ENCODE peak calls at places on chromosome 14, in ten cellular contexts. B, U, O, M, K, S, Z, X, D and C are unnamed samples.

GRCh38 chr14:37340353-37340752 is 142.6 kb downstream of the MIPOL1 start:
- DNase-seq in K (no peak), S (no peak), U (no peak), Z (no peak), X (no peak), B (no peak), D (no peak), O (no peak), M (no peak), C (no peak)

GRCh38 chr14:99323603-99324185 is 51.7 kb upstream of the BCL11B start:
- DNase-seq in K (no peak), B (no peak), U (no peak), X (no peak), Z (no peak), O (no peak), D (no peak), S (no peak), M (peak), C (no peak)

GRCh38 chr14:38989917-38990546 is 113.0 kb downstream of the SEC23A start:
- DNase-seq in X (no peak), O (no peak), D (no peak), K (no peak), M (no peak), U (no peak), S (no peak), B (no peak), Z (no peak), C (no peak)

GRCh38 chr14:54976316-54976715 is 50.6 kb downstream of the WDHD1 start:
- DNase-seq in O (no peak), Z (no peak), S (peak), D (peak), X (no peak), M (no peak), U (peak), B (no peak), K (no peak), C (no peak)

GRCh38 chr14:23862513-23862912 is 91.1 kb upstream of the DHRS4 start:
- DNase-seq in B (no peak), M (no peak), K (no peak), U (no peak), X (no peak), O (no peak), Z (no peak), S (no peak), D (no peak), C (no peak)

GRCh38 chr14:73403181-73403752 is 55.1 kb downstream of the NUMB start:
- DNase-seq in O (no peak), X (no peak), K (no peak), S (no peak), U (no peak), Z (no peak), D (no peak), M (no peak), B (no peak), C (no peak)

GRCh38 chr14:102862154-102862772 is 60.2 kb upstream of the AMN start:
- DNase-seq in O (no peak), D (no peak), U (no peak), B (no peak), S (no peak), Z (no peak), X (no peak), K (no peak), M (no peak), C (no peak)

GRCh38 chr14:98633380-98633779 is 638.6 kb downstream of the BCL11B start:
- DNase-seq in U (no peak), Z (peak), D (no peak), B (peak), X (no peak), S (no peak), M (peak), K (no peak), O (no peak), C (no peak)

GRCh38 chr14:103204852-103205540 is 81.7 kb downstream of the TNFAIP2 start:
- DNase-seq in Z (no peak), U (no peak), S (no peak), X (no peak), O (no peak), K (no peak), M (no peak), D (peak), B (no peak), C (no peak)

GRCh38 chr14:92676031-92676430 is 72.4 kb downstream of the LGMN start:
- DNase-seq in M (no peak), Z (no peak), O (no peak), D (no peak), S (no peak), U (no peak), K (no peak), B (no peak), X (peak), C (no peak)